ENCODE peak calls at places on chromosomes 13 and 19, in eight cellular contexts. P is GM12892; X is amniotic stem cell; D is IMR-90; V is GM04503; J is SHP77; R is stimulated activated CD8-positive, alpha-beta memory T cell treated with anti-CD3 and anti-CD28 coated beads, Interleukin-4, amount 100 ng/mL, for 4 hours; B is B cell. K is an unnamed sample.

GRCh38 chr13:47829684-47830083 is 171.4 kb downstream of the SUCLA2 start:
- DNase-seq in P (no peak), X (no peak), D (peak), V (no peak), J (no peak), R (no peak), B (no peak), K (no peak)

GRCh38 chr13:44300895-44301638 is 72.6 kb upstream of the SERP2 start:
- DNase-seq in P (peak), X (peak), D (peak), V (no peak), J (peak), R (no peak), B (no peak), K (no peak)

GRCh38 chr19:17348700-17349099 is 11.3 kb downstream of the GTPBP3 start:
- DNase-seq in P (no peak), X (no peak), D (peak), V (no peak), J (peak), R (no peak), B (no peak), K (peak)

GRCh38 chr19:15238639-15239155 is 6.4 kb upstream of the EPHX3 start:
- DNase-seq in P (no peak), X (no peak), D (no peak), V (no peak), J (no peak), R (no peak), B (peak), K (peak)

GRCh38 chr19:47573076-47574026 is at the start of gene ZNF541:
- DNase-seq in P (no peak), X (no peak), D (peak), V (no peak), J (no peak), R (peak), B (peak), K (peak)

GRCh38 chr13:74206061-74206561 is 71.9 kb upstream of the KLF12 start:
- DNase-seq in P (no peak), X (peak), D (peak), V (peak), J (no peak), R (no peak), B (no peak), K (no peak)

GRCh38 chr19:49107625-49108459 is 6.3 kb upstream of the LIN7B start:
- DNase-seq in P (no peak), X (no peak), D (no peak), V (no peak), J (no peak), R (no peak), B (peak), K (no peak)

GRCh38 chr13:58619396-58620113 is 988.0 kb downstream of the PCDH17 start:
- DNase-seq in P (no peak), X (no peak), D (no peak), V (no peak), J (no peak), R (no peak), B (no peak), K (no peak)